ENCODE peak calls at places on chromosomes 11 and 22, in four cellular contexts. U, Q, K and I are unnamed samples.
A peak's percentile ranks its signal among the peaks of the same experiment; 100 is the strongest.

GRCh38 chr22:25193548-25193947 is 6.1 kb upstream of the CRYBB3 start:
- DNase-seq in U (peak; percentile 45), Q (no peak), K (no peak), I (peak; percentile 46)

GRCh38 chr22:20899827-20900423 is 17.3 kb upstream of the CRKL start:
- DNase-seq in U (no peak), Q (no peak), K (no peak), I (no peak)

GRCh38 chr11:116168459-116168787 is 604.4 kb downstream of the BUD13 start:
- DNase-seq in U (no peak), Q (no peak), K (no peak), I (peak; percentile 57)

GRCh38 chr11:12995211-12995610 is 13.9 kb upstream of the RASSF10 start:
- DNase-seq in U (no peak), Q (no peak), K (no peak), I (no peak)

GRCh38 chr22:32024791-32025190 is 18.3 kb upstream of the SLC5A1 start:
- DNase-seq in U (no peak), Q (peak; percentile 18), K (no peak), I (no peak)

GRCh38 chr11:32884770-32885384 is 7.7 kb upstream of the QSER1 start:
- DNase-seq in U (no peak), Q (no peak), K (no peak), I (peak; percentile 53)

GRCh38 chr22:38824587-38824986 is 19.2 kb downstream of the NPTXR start:
- DNase-seq in U (peak; percentile 88), Q (peak; percentile 75), K (peak; percentile 61), I (peak; percentile 94)

GRCh38 chr22:49052560-49052959 is 775.1 kb downstream of the BRD1 start:
- DNase-seq in U (no peak), Q (no peak), K (no peak), I (no peak)

GRCh38 chr11:86145439-86146156 is 76.7 kb upstream of the PICALM start:
- DNase-seq in U (no peak), Q (no peak), K (no peak), I (no peak)

GRCh38 chr22:41197808-41198585 is 7.1 kb upstream of the L3MBTL2 start:
- DNase-seq in U (no peak), Q (no peak), K (no peak), I (peak; percentile 61)

GRCh38 chr11:9219115-9219514 is 46.0 kb downstream of the DENND5A start:
- DNase-seq in U (no peak), Q (peak; percentile 55), K (no peak), I (no peak)

GRCh38 chr11:3920148-3920852 is 64.8 kb downstream of the STIM1 start:
- DNase-seq in U (no peak), Q (peak; percentile 67), K (no peak), I (no peak)

GRCh38 chr11:61540528-61540927 is 32.0 kb downstream of the LRRC10B start:
- DNase-seq in U (no peak), Q (no peak), K (no peak), I (no peak)

GRCh38 chr11:76237914-76238313 is 31.6 kb upstream of the WNT11 start:
- DNase-seq in U (peak; percentile 73), Q (peak; percentile 13), K (no peak), I (peak; percentile 82)

GRCh38 chr11:62665075-62665629 is at the start of the genes C11orf98 and CSKMT:
- DNase-seq in U (peak; percentile 92), Q (peak; percentile 91), K (peak; percentile 79), I (peak; percentile 96)

GRCh38 chr22:48973694-48974041 is 854.0 kb downstream of the BRD1 start:
- DNase-seq in U (no peak), Q (no peak), K (no peak), I (no peak)

GRCh38 chr11:78196661-78197091 is 8.0 kb downstream of the USP35 start:
- DNase-seq in U (no peak), Q (no peak), K (no peak), I (no peak)

GRCh38 chr11:111935331-111936044 is 1.7 kb upstream of the DIXDC1 start:
- DNase-seq in U (no peak), Q (peak; percentile 15), K (no peak), I (no peak)

GRCh38 chr11:33475999-33476398 is 218.8 kb downstream of the HIPK3 start:
- DNase-seq in U (no peak), Q (peak; percentile 57), K (no peak), I (no peak)

GRCh38 chr22:50267591-50268390 is 2.4 kb downstream of the MAPK11 start:
- DNase-seq in U (peak; percentile 69), Q (peak; percentile 38), K (no peak), I (no peak)

GRCh38 chr11:12860827-12861226 is 148.3 kb upstream of the RASSF10 start:
- DNase-seq in U (no peak), Q (no peak), K (no peak), I (no peak)

GRCh38 chr22:32336185-32336603 is 21.5 kb upstream of the RFPL3 start:
- DNase-seq in U (no peak), Q (no peak), K (no peak), I (peak; percentile 48)

GRCh38 chr11:72162891-72163492 is 27.5 kb downstream of the FOLR3 start:
- DNase-seq in U (no peak), Q (no peak), K (no peak), I (no peak)

GRCh38 chr11:75214411-75214821 is 26.2 kb upstream of the TPBGL start:
- DNase-seq in U (peak; percentile 93), Q (peak; percentile 72), K (peak; percentile 70), I (peak; percentile 95)

GRCh38 chr11:47204633-47204989 is 10.2 kb upstream of the DDB2 start:
- DNase-seq in U (no peak), Q (peak; percentile 78), K (no peak), I (peak; percentile 74)

GRCh38 chr22:19688301-19689290 is 25.7 kb upstream of the SEPTIN5 start:
- DNase-seq in U (no peak), Q (no peak), K (no peak), I (no peak)

GRCh38 chr22:31846161-31847115 is 92.6 kb downstream of the DEPDC5 start:
- DNase-seq in U (no peak), Q (peak; percentile 96), K (no peak), I (peak; percentile 36)

GRCh38 chr11:113260541-113260940 is 53.8 kb upstream of the TTC12 start:
- DNase-seq in U (no peak), Q (no peak), K (no peak), I (no peak)

GRCh38 chr11:131694526-131695424 is 324.4 kb downstream of the NTM start:
- DNase-seq in U (peak; percentile 92), Q (peak; percentile 69), K (peak; percentile 63), I (peak; percentile 86)

GRCh38 chr22:50201191-50202129 is 649 bp downstream of the SELENOO start:
- DNase-seq in U (no peak), Q (no peak), K (no peak), I (no peak)

GRCh38 chr11:6812391-6813005 is 13.0 kb upstream of the OR6A2 start:
- DNase-seq in U (peak; percentile 52), Q (peak; percentile 34), K (no peak), I (peak; percentile 76)

GRCh38 chr11:93648168-93648567 is 13.3 kb upstream of the CEP295 start:
- DNase-seq in U (no peak), Q (peak; percentile 21), K (no peak), I (peak; percentile 55)

GRCh38 chr11:34464591-34465036 is 25.9 kb downstream of the CAT start:
- DNase-seq in U (no peak), Q (no peak), K (no peak), I (no peak)

GRCh38 chr22:41237707-41238569 is 2.8 kb downstream of the CHADL start:
- DNase-seq in U (peak; percentile 77), Q (peak; percentile 13), K (no peak), I (peak; percentile 86)

GRCh38 chr11:827861-828167 is at the start of gene CRACR2B:
- DNase-seq in U (no peak), Q (no peak), K (no peak), I (no peak)

GRCh38 chr11:107018902-107019493 is 722 bp upstream of the GUCY1A2 start:
- DNase-seq in U (peak; percentile 90), Q (peak; percentile 61), K (no peak), I (peak; percentile 91)
- H3K4me2 ChIP-seq in U (peak overlapping the region; percentile 48), Q (peak overlapping the region; percentile 93), K (peak overlapping the region; percentile 78), I (peak overlapping the region; percentile 63)

GRCh38 chr11:15291885-15292284 is 177.2 kb downstream of the INSC start:
- DNase-seq in U (no peak), Q (no peak), K (no peak), I (no peak)
- H4K5ac ChIP-seq in U (no peak overlapping the region), Q (no peak overlapping the region), K (no peak overlapping the region), I (no peak overlapping the region)

GRCh38 chr11:69702239-69702668 is 1.6 kb downstream of the FGF19 start:
- DNase-seq in U (peak; percentile 89), Q (no peak), K (no peak), I (peak; percentile 67)
- H3K4me2 ChIP-seq in U (peak overlapping the region; percentile 64), Q (no peak overlapping the region), K (peak overlapping the region; percentile 52), I (peak overlapping the region; percentile 58)

GRCh38 chr11:17764446-17765218 is 30.1 kb downstream of the KCNC1 start:
- DNase-seq in U (no peak), Q (no peak), K (no peak), I (no peak)
- H4K5ac ChIP-seq in U (no peak overlapping the region), Q (no peak overlapping the region), K (no peak overlapping the region), I (no peak overlapping the region)

GRCh38 chr11:65843811-65844210 is 10.0 kb downstream of the SNX32 start:
- DNase-seq in U (no peak), Q (no peak), K (no peak), I (no peak)
- H3K4me2 ChIP-seq in U (no peak overlapping the region), Q (no peak overlapping the region), K (no peak overlapping the region), I (no peak overlapping the region)

GRCh38 chr11:26558191-26558590 is 13.9 kb downstream of the MUC15 start:
- DNase-seq in U (no peak), Q (no peak), K (no peak), I (no peak)

GRCh38 chr11:26556582-26556981 is 15.5 kb downstream of the MUC15 start:
- DNase-seq in U (no peak), Q (no peak), K (no peak), I (no peak)

GRCh38 chr11:26553182-26553581 is 18.9 kb downstream of the MUC15 start:
- DNase-seq in U (no peak), Q (no peak), K (no peak), I (no peak)

DNA sequence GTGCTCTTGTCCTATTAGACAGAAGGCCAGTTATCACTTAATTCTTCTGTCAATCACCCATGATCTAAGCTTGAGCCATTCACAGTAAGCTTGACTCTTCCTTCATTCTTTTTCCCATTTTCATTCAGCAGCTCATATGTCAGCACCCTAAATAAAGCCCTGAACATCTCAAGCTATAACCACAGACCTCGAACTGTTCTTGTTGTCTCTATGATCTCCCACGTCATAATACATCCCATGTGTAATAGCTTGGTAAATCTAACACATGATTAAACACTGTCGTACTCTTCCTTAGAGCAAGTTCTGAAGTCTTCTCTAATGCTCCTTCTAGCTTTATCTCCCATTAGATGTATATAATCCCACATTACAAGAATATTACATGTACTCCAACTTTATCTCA is 14.4 kb downstream of the MUC15 start:
- DNase-seq in U (no peak), Q (no peak), K (no peak), I (no peak)
- H4K5ac ChIP-seq in U (no peak overlapping the region), Q (no peak overlapping the region), K (no peak overlapping the region), I (no peak overlapping the region)

GRCh38 chr22:18070556-18071306 is 7.1 kb upstream of the PEX26 start:
- DNase-seq in U (no peak), Q (no peak), K (no peak), I (no peak)
- H3K4me2 ChIP-seq in U (no peak overlapping the region), Q (no peak overlapping the region), K (no peak overlapping the region), I (no peak overlapping the region)

GRCh38 chr11:133982901-133983300 is 26.1 kb upstream of the IGSF9B start:
- DNase-seq in U (no peak), Q (no peak), K (no peak), I (no peak)
- H4K5ac ChIP-seq in U (no peak overlapping the region), Q (no peak overlapping the region), K (no peak overlapping the region), I (no peak overlapping the region)